ENCODE peak calls at places on chromosomes 11 and 22, in ten cellular contexts. One of them, this sample, is unnamed. For H3K4me1, the result is how much of the 10 kb centered on the place peaks cover.

GRCh38 chr11:122242731-122243130 is 126.7 kb upstream of the BLID start:
- DNase-seq in tibial artery: no peak
- DNase-seq in prostate gland: no peak
- DNase-seq in mesendoderm: no peak
- DNase-seq in upper lobe of right lung: no peak
- DNase-seq in heart left ventricle: no peak
- DNase-seq in neural progenitor cell: no peak
- DNase-seq in colonic mucosa: no peak
- DNase-seq in CD4-positive, CD25-positive, alpha-beta regulatory T cell: no peak
- DNase-seq in transverse colon: no peak
- DNase-seq in this sample: no peak

GRCh38 chr11:75320046-75320618 is 31.3 kb downstream of the ARRB1 start:
- DNase-seq in tibial artery: no peak
- DNase-seq in neural progenitor cell: no peak
- DNase-seq in CD4-positive, CD25-positive, alpha-beta regulatory T cell: no peak
- DNase-seq in upper lobe of right lung: no peak
- DNase-seq in prostate gland: no peak
- DNase-seq in colonic mucosa: no peak
- DNase-seq in heart left ventricle: peak
- DNase-seq in mesendoderm: no peak
- DNase-seq in transverse colon: no peak
- DNase-seq in this sample: no peak

GRCh38 chr11:81687057-81687456 is 1046.6 kb downstream of the FAM181B start:
- DNase-seq in upper lobe of right lung: no peak
- DNase-seq in CD4-positive, CD25-positive, alpha-beta regulatory T cell: no peak
- DNase-seq in prostate gland: no peak
- DNase-seq in mesendoderm: no peak
- DNase-seq in neural progenitor cell: no peak
- DNase-seq in colonic mucosa: no peak
- DNase-seq in tibial artery: no peak
- DNase-seq in transverse colon: no peak
- DNase-seq in heart left ventricle: no peak
- DNase-seq in this sample: no peak

GRCh38 chr11:36449566-36450390 is 60.3 kb downstream of the TRAF6 start:
- DNase-seq in transverse colon: no peak
- DNase-seq in mesendoderm: no peak
- DNase-seq in CD4-positive, CD25-positive, alpha-beta regulatory T cell: peak
- DNase-seq in tibial artery: no peak
- DNase-seq in upper lobe of right lung: no peak
- DNase-seq in neural progenitor cell: no peak
- DNase-seq in prostate gland: no peak
- DNase-seq in heart left ventricle: no peak
- DNase-seq in colonic mucosa: no peak
- DNase-seq in this sample: peak

GRCh38 chr11:126890561-126890960 is 110.0 kb downstream of the KIRREL3 start:
- DNase-seq in prostate gland: no peak
- DNase-seq in mesendoderm: peak
- DNase-seq in tibial artery: no peak
- DNase-seq in colonic mucosa: no peak
- DNase-seq in transverse colon: no peak
- DNase-seq in neural progenitor cell: peak
- DNase-seq in CD4-positive, CD25-positive, alpha-beta regulatory T cell: no peak
- DNase-seq in heart left ventricle: no peak
- DNase-seq in upper lobe of right lung: no peak
- DNase-seq in this sample: no peak

GRCh38 chr11:47852053-47852452 is 3.9 kb upstream of the NUP160 start:
- DNase-seq in upper lobe of right lung: no peak
- DNase-seq in transverse colon: no peak
- DNase-seq in heart left ventricle: no peak
- DNase-seq in prostate gland: no peak
- DNase-seq in CD4-positive, CD25-positive, alpha-beta regulatory T cell: no peak
- DNase-seq in colonic mucosa: no peak
- DNase-seq in tibial artery: no peak
- DNase-seq in neural progenitor cell: no peak
- DNase-seq in mesendoderm: no peak
- DNase-seq in this sample: no peak

GRCh38 chr11:71209181-71209580 is 43.2 kb downstream of the SHANK2 start:
- DNase-seq in mesendoderm: no peak
- DNase-seq in transverse colon: no peak
- DNase-seq in CD4-positive, CD25-positive, alpha-beta regulatory T cell: no peak
- DNase-seq in upper lobe of right lung: peak
- DNase-seq in heart left ventricle: no peak
- DNase-seq in neural progenitor cell: no peak
- DNase-seq in tibial artery: peak
- DNase-seq in colonic mucosa: no peak
- DNase-seq in prostate gland: no peak
- DNase-seq in this sample: no peak

GRCh38 chr11:12106101-12106500 is 4.3 kb upstream of the MICAL2 start:
- DNase-seq in transverse colon: no peak
- DNase-seq in colonic mucosa: no peak
- DNase-seq in tibial artery: no peak
- DNase-seq in upper lobe of right lung: no peak
- DNase-seq in heart left ventricle: no peak
- DNase-seq in mesendoderm: no peak
- DNase-seq in neural progenitor cell: no peak
- DNase-seq in CD4-positive, CD25-positive, alpha-beta regulatory T cell: no peak
- DNase-seq in prostate gland: no peak
- DNase-seq in this sample: no peak

GRCh38 chr11:105392546-105392945 is 217.3 kb upstream of the GRIA4 start:
- DNase-seq in neural progenitor cell: no peak
- DNase-seq in upper lobe of right lung: no peak
- DNase-seq in mesendoderm: no peak
- DNase-seq in CD4-positive, CD25-positive, alpha-beta regulatory T cell: no peak
- DNase-seq in transverse colon: no peak
- DNase-seq in heart left ventricle: no peak
- DNase-seq in prostate gland: no peak
- DNase-seq in colonic mucosa: no peak
- DNase-seq in tibial artery: no peak
- DNase-seq in this sample: no peak

GRCh38 chr11:117595440-117595839 is 201.6 kb downstream of the DSCAML1 start:
- DNase-seq in prostate gland: no peak
- DNase-seq in colonic mucosa: no peak
- DNase-seq in neural progenitor cell: no peak
- DNase-seq in upper lobe of right lung: no peak
- DNase-seq in mesendoderm: peak
- DNase-seq in heart left ventricle: no peak
- DNase-seq in CD4-positive, CD25-positive, alpha-beta regulatory T cell: no peak
- DNase-seq in transverse colon: no peak
- DNase-seq in tibial artery: no peak
- DNase-seq in this sample: no peak

GRCh38 chr11:94649254-94649653 is 82.1 kb downstream of the PIWIL4 start:
- DNase-seq in prostate gland: no peak
- DNase-seq in CD4-positive, CD25-positive, alpha-beta regulatory T cell: no peak
- DNase-seq in neural progenitor cell: no peak
- DNase-seq in colonic mucosa: no peak
- DNase-seq in mesendoderm: peak
- DNase-seq in tibial artery: no peak
- DNase-seq in heart left ventricle: no peak
- DNase-seq in upper lobe of right lung: no peak
- DNase-seq in transverse colon: no peak
- DNase-seq in this sample: no peak

GRCh38 chr11:96486890-96487633 is 97.2 kb downstream of the JRKL start:
- DNase-seq in mesendoderm: peak
- DNase-seq in tibial artery: no peak
- DNase-seq in colonic mucosa: peak
- DNase-seq in CD4-positive, CD25-positive, alpha-beta regulatory T cell: no peak
- DNase-seq in neural progenitor cell: peak
- DNase-seq in upper lobe of right lung: peak
- DNase-seq in transverse colon: peak
- DNase-seq in prostate gland: peak
- DNase-seq in heart left ventricle: no peak
- DNase-seq in this sample: no peak

GRCh38 chr11:129840236-129840635 is 24.6 kb downstream of the TMEM45B start:
- DNase-seq in heart left ventricle: no peak
- DNase-seq in prostate gland: no peak
- DNase-seq in upper lobe of right lung: no peak
- DNase-seq in CD4-positive, CD25-positive, alpha-beta regulatory T cell: no peak
- DNase-seq in transverse colon: peak
- DNase-seq in tibial artery: no peak
- DNase-seq in colonic mucosa: peak
- DNase-seq in neural progenitor cell: no peak
- DNase-seq in mesendoderm: no peak
- DNase-seq in this sample: no peak

DNA sequence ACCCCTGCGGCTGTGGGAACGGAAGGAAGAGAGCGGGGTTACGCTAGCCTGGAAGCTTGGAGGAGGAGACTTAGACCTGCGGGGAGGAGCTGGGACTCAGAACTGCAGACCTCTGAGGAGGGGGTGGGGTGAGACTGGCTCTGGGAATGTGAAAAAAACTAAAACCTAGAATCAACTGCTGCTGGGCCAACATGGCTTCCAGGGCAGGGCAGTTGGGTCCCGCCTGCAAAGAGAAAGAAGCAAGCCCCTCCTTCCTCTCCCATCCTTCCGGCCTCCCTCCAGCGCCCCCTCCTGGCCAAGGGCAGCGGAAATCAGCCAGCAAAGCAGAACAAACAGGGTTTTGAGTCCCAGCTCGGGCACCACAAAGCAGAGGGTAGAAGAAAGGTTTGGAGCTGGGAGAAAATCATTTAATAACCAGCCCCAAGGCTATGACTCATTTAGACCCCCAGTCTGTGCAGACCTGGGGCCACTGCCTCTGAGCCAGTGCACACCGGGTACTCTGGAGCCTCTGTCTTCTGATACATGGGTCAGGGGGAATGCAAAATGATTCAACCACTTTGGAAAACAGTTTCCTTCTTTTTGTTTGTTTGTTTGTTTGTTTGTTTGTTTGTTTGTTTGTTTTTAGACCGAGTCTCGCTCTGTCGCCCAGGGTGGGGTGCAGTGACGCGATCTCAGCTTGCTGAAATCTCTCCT is 7.3 kb upstream of the NCF4 start:
- DNase-seq in transverse colon: peak
- DNase-seq in heart left ventricle: peak
- DNase-seq in CD4-positive, CD25-positive, alpha-beta regulatory T cell: peak
- DNase-seq in neural progenitor cell: peak
- DNase-seq in prostate gland: no peak
- DNase-seq in tibial artery: peak
- DNase-seq in colonic mucosa: peak
- DNase-seq in upper lobe of right lung: peak
- DNase-seq in mesendoderm: peak
- DNase-seq in this sample: peak
- H3K4me1 ChIP-seq in transverse colon: under half
- H3K4me1 ChIP-seq in heart left ventricle: under half
- H3K4me1 ChIP-seq in CD4-positive, CD25-positive, alpha-beta regulatory T cell: under half
- H3K4me1 ChIP-seq in neural progenitor cell: under half
- H3K4me1 ChIP-seq in prostate gland: under half
- H3K4me1 ChIP-seq in tibial artery: under half
- H3K4me1 ChIP-seq in colonic mucosa: under half
- H3K4me1 ChIP-seq in upper lobe of right lung: under half
- H3K4me1 ChIP-seq in mesendoderm: under half
- H3K4me1 ChIP-seq in this sample: under half

GRCh38 chr22:38870312-38870741 is 1.7 kb downstream of the CBX6 start:
- DNase-seq in neural progenitor cell: peak
- DNase-seq in colonic mucosa: peak
- DNase-seq in CD4-positive, CD25-positive, alpha-beta regulatory T cell: peak
- DNase-seq in mesendoderm: peak
- DNase-seq in prostate gland: peak
- DNase-seq in tibial artery: peak
- DNase-seq in heart left ventricle: peak
- DNase-seq in upper lobe of right lung: peak
- DNase-seq in transverse colon: peak
- DNase-seq in this sample: peak
- H3K4me1 ChIP-seq in neural progenitor cell: under half
- H3K4me1 ChIP-seq in colonic mucosa: under half
- H3K4me1 ChIP-seq in CD4-positive, CD25-positive, alpha-beta regulatory T cell: half or more
- H3K4me1 ChIP-seq in mesendoderm: under half
- H3K4me1 ChIP-seq in prostate gland: under half
- H3K4me1 ChIP-seq in tibial artery: half or more
- H3K4me1 ChIP-seq in heart left ventricle: under half
- H3K4me1 ChIP-seq in upper lobe of right lung: under half
- H3K4me1 ChIP-seq in transverse colon: under half
- H3K4me1 ChIP-seq in this sample: half or more

DNA sequence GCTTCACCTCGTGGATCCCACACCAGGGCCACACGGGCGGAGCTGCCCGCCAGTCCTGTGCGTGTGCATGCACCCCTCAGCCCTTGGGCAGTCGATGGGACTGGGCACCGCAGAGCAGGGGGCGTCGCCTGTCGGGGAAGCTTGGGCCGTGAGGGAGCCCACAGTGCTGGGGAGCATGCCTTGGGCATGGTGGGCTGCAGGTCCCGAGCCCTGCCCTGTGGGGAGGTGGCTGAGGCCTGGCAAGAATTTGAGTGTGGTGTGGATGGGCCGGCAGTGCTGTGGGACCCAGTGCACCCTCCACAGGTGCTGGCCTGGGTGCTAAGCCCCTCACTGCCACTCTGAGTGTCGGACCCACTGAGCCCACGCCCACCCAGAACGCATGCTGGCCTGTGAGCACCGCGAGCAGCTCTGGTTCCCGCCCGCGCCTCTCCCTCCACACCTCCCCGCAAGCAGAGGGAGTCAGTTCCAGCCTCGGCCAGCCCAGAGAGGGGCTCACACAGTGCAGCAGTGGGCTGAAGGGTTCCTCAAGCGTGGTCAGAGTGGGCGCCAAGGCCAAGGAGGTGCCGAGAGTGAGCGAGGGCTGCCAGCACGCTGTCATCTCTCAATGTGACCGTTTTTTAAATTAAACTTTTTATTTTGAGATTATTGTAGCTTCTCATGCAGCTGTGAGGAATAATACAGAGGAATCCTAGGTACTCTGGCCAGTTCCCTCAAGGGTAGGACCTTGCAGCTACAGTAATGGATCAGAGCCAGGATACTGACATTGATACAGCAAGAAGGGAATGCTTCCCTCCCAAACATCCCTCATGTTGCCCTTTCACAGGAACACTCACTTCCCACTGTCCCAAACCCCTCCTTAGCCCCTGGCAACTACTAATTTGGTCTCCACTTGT is 127.7 kb downstream of the CRYBB2 start:
- DNase-seq in CD4-positive, CD25-positive, alpha-beta regulatory T cell: no peak
- DNase-seq in mesendoderm: no peak
- DNase-seq in tibial artery: no peak
- DNase-seq in neural progenitor cell: no peak
- DNase-seq in transverse colon: no peak
- DNase-seq in colonic mucosa: no peak
- DNase-seq in heart left ventricle: no peak
- DNase-seq in prostate gland: no peak
- DNase-seq in upper lobe of right lung: peak
- DNase-seq in this sample: no peak
- H3K4me1 ChIP-seq in CD4-positive, CD25-positive, alpha-beta regulatory T cell: under half
- H3K4me1 ChIP-seq in mesendoderm: under half
- H3K4me1 ChIP-seq in tibial artery: under half
- H3K4me1 ChIP-seq in neural progenitor cell: under half
- H3K4me1 ChIP-seq in transverse colon: under half
- H3K4me1 ChIP-seq in colonic mucosa: under half
- H3K4me1 ChIP-seq in heart left ventricle: under half
- H3K4me1 ChIP-seq in prostate gland: under half
- H3K4me1 ChIP-seq in upper lobe of right lung: under half
- H3K4me1 ChIP-seq in this sample: under half

DNA sequence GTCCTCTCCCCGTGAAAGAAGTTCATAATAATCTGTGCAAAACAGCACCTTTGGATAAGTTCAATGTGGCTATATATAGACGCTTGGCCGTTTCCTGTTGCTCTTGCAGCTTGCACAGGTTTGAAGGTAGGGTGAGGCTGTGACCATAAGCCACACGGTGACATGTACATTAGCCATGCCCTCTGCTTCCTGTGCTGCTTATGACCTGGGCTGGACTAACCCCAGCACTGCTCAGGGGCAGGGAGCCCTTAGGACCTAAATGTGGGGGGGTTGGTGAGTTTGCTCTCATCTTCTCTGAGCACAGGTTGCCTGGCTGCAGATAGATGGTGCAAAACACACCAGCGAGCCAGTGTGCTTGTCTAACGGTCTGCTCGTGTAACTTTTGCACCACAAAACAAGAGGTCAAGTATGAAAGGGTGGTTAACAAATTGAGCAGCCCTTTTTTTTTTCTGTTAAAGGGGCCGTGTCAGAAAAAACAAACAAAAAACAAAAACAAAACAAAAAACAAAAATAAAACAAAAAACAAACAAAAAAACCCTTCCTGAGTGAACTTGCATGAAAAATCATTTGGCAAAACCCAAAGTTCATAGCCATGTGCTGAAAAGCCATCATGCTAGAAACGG is 37.3 kb downstream of the FLI1 start:
- DNase-seq in heart left ventricle: no peak
- DNase-seq in transverse colon: peak
- DNase-seq in colonic mucosa: no peak
- DNase-seq in prostate gland: no peak
- DNase-seq in tibial artery: no peak
- DNase-seq in upper lobe of right lung: no peak
- DNase-seq in neural progenitor cell: no peak
- DNase-seq in CD4-positive, CD25-positive, alpha-beta regulatory T cell: peak
- DNase-seq in mesendoderm: no peak
- DNase-seq in this sample: no peak
- H3K4me1 ChIP-seq in heart left ventricle: half or more
- H3K4me1 ChIP-seq in transverse colon: under half
- H3K4me1 ChIP-seq in colonic mucosa: under half
- H3K4me1 ChIP-seq in prostate gland: under half
- H3K4me1 ChIP-seq in tibial artery: under half
- H3K4me1 ChIP-seq in upper lobe of right lung: half or more
- H3K4me1 ChIP-seq in neural progenitor cell: under half
- H3K4me1 ChIP-seq in CD4-positive, CD25-positive, alpha-beta regulatory T cell: half or more
- H3K4me1 ChIP-seq in mesendoderm: under half
- H3K4me1 ChIP-seq in this sample: half or more

This sample was measured in CD4-positive, alpha-beta memory T cell.